ENCODE peak calls at places on chromosomes 6 and 20, in six cellular contexts. K, G, L, N, E and S are unnamed samples.

GRCh38 chr6:7846971-7847818 is 63.4 kb downstream of the TXNDC5 start:
- DNase-seq in K (peak; percentile 10), G (peak; percentile 69), L (no peak), N (no peak), E (no peak), S (peak; percentile 27)

GRCh38 chr6:141107562-141108160 is 1025.1 kb upstream of the GJE1 start:
- DNase-seq in K (peak; percentile 96), G (peak; percentile 69), L (no peak), N (no peak), E (peak; percentile 26), S (no peak)

GRCh38 chr6:81144346-81144745 is 608.1 kb downstream of the TENT5A start:
- DNase-seq in K (no peak), G (no peak), L (no peak), N (no peak), E (no peak), S (no peak)

GRCh38 chr20:38880952-38881735 is 45.1 kb upstream of the FAM83D start:
- DNase-seq in K (no peak), G (no peak), L (no peak), N (no peak), E (no peak), S (no peak)

GRCh38 chr20:38789503-38790209 is 15.8 kb upstream of the PPP1R16B start:
- DNase-seq in K (peak; percentile 63), G (peak; percentile 64), L (no peak), N (no peak), E (peak; percentile 46), S (peak; percentile 23)

GRCh38 chr6:5899216-5900045 is 107.3 kb downstream of the NRN1 start:
- DNase-seq in K (no peak), G (no peak), L (no peak), N (no peak), E (no peak), S (no peak)

GRCh38 chr20:57439432-57439831 is 48.2 kb downstream of the RBM38 start:
- DNase-seq in K (peak; percentile 48), G (no peak), L (no peak), N (no peak), E (no peak), S (no peak)

GRCh38 chr6:158086054-158086705 is 81.9 kb downstream of the SERAC1 start:
- DNase-seq in K (peak; percentile 89), G (peak; percentile 74), L (peak; percentile 65), N (no peak), E (no peak), S (no peak)

GRCh38 chr20:2273634-2274302 is 22.0 kb upstream of the TGM3 start:
- DNase-seq in K (no peak), G (no peak), L (no peak), N (no peak), E (no peak), S (no peak)

GRCh38 chr20:6940052-6940451 is 172.6 kb downstream of the BMP2 start:
- DNase-seq in K (peak; percentile 44), G (no peak), L (no peak), N (peak; percentile 64), E (no peak), S (peak; percentile 88)

GRCh38 chr20:61953789-61954125 is 111.9 kb downstream of the TAF4 start:
- DNase-seq in K (no peak), G (no peak), L (no peak), N (no peak), E (no peak), S (no peak)

GRCh38 chr6:125658759-125659431 is 90.5 kb upstream of the HEY2 start:
- DNase-seq in K (no peak), G (no peak), L (peak; percentile 2), N (no peak), E (no peak), S (no peak)

GRCh38 chr6:2103644-2104523 is 141.5 kb downstream of the GMDS start:
- DNase-seq in K (peak; percentile 77), G (peak; percentile 61), L (no peak), N (no peak), E (no peak), S (no peak)